ENCODE peak calls at places on chromosomes 11 and 22, in eight cellular contexts. K is upper lobe of left lung, J is stomach, M is H1, L is suprapubic skin, U is sigmoid colon, E is esophagus muscularis mucosa, R is HepG2. X is an unnamed sample.

GRCh38 chr11:128841461-128842072 is 25.5 kb downstream of the KCNJ1 start:
- DNase-seq in K (no peak), U (no peak), E (no peak), J (no peak), L (no peak), M (no peak), R (no peak), X (no peak)

GRCh38 chr22:50544078-50544745 is 1.5 kb upstream of the KLHDC7B start:
- DNase-seq in U (peak), L (peak), R (no peak), M (no peak), J (peak), E (no peak), K (peak), X (peak)

GRCh38 chr11:132448334-132448995 is 1078.0 kb downstream of the NTM start:
- DNase-seq in K (no peak), L (no peak), U (no peak), E (no peak), J (no peak), R (no peak), M (no peak), X (no peak)

GRCh38 chr22:27150530-27150909 is 493.1 kb downstream of the MIAT start:
- DNase-seq in M (no peak), K (no peak), L (no peak), E (no peak), R (no peak), U (no peak), J (no peak), X (no peak)

GRCh38 chr22:50236731-50237409 is 8.0 kb downstream of the TUBGCP6 start:
- DNase-seq in E (no peak), K (peak), M (no peak), U (no peak), L (no peak), J (no peak), R (no peak), X (no peak)

GRCh38 chr22:47602732-47603131 is 840.3 kb downstream of the TBC1D22A start:
- DNase-seq in R (no peak), L (peak), E (no peak), J (peak), K (no peak), M (no peak), U (peak), X (no peak)

GRCh38 chr11:14300661-14301304 is 58.2 kb downstream of the RRAS2 start:
- DNase-seq in U (peak), J (peak), R (peak), K (no peak), E (no peak), L (no peak), M (peak), X (peak)

GRCh38 chr11:67372993-67373915 is at the start of gene CLCF1:
- DNase-seq in E (no peak), K (peak), L (no peak), J (peak), M (no peak), U (peak), R (no peak), X (peak)

GRCh38 chr11:12860827-12861226 is 148.3 kb upstream of the RASSF10 start:
- DNase-seq in R (no peak), U (no peak), J (no peak), M (no peak), K (no peak), E (no peak), L (no peak), X (no peak)

GRCh38 chr11:102955624-102956023 is at the start of gene MMP13:
- DNase-seq in L (no peak), K (no peak), R (no peak), U (no peak), M (no peak), J (no peak), E (no peak), X (no peak)

GRCh38 chr11:117934526-117935307 is 5.5 kb upstream of the TMPRSS13 start:
- DNase-seq in J (peak), E (no peak), L (peak), K (peak), R (no peak), U (peak), M (no peak), X (no peak)

DNA sequence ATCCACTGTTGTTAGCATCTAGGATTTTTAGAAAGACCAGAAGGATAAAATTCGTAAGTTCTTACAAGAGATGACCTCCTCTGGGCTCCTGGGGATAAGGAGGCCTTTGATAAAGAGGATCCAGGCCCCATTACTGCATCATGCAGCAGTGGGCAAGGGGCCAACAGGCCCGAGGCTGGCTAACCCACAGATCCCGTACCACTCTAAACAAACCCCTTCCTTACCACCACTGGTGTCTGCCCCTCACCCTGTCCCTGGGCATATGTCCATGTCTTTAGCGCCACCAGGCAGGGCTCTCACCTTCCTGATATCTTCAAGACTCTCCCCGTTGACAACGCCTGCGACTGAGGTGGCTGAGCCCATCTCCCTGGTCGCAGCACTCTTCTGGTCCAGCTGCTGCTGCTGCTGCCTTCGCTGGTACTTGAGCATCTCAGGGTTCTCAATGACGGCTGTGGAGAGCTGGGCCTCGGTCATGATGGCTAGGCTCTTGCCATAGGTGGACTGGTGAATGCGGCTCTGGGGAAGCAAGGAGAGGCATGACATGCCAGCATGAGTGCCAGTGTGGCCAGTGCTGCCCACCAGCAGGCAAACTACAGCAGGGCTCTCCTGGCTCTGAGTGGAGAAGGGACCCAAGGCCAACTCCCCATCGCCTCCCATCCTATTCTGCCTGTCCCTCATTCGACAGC is 46.2 kb downstream of the HIRA start:
- DNase-seq in K (no peak), R (no peak), J (no peak), E (no peak), U (peak), M (no peak), L (no peak), X (no peak)
- TF ChIP-seq POLR2A in K (no peak), R (no peak), J (no peak), E (no peak), U (no peak), M (no peak), L (no peak), X (no peak)

GRCh38 chr11:18011633-18012313 is 1.1 kb downstream of the SERGEF start:
- DNase-seq in L (no peak), M (no peak), R (peak), J (no peak), E (no peak), K (peak), U (no peak), X (no peak)

GRCh38 chr11:18014876-18015275 is 2.0 kb upstream of the SERGEF start:
- DNase-seq in L (no peak), E (no peak), R (no peak), U (no peak), J (no peak), K (no peak), M (no peak), X (no peak)

GRCh38 chr11:18012314-18012905 is 437 bp downstream of the SERGEF start:
- DNase-seq in R (peak), E (no peak), M (no peak), K (no peak), J (peak), L (no peak), U (peak), X (peak)

GRCh38 chr11:18012906-18013781 is at the start of gene SERGEF:
- DNase-seq in E (peak), K (peak), U (peak), R (peak), M (peak), L (peak), J (peak), X (peak)

DNA sequence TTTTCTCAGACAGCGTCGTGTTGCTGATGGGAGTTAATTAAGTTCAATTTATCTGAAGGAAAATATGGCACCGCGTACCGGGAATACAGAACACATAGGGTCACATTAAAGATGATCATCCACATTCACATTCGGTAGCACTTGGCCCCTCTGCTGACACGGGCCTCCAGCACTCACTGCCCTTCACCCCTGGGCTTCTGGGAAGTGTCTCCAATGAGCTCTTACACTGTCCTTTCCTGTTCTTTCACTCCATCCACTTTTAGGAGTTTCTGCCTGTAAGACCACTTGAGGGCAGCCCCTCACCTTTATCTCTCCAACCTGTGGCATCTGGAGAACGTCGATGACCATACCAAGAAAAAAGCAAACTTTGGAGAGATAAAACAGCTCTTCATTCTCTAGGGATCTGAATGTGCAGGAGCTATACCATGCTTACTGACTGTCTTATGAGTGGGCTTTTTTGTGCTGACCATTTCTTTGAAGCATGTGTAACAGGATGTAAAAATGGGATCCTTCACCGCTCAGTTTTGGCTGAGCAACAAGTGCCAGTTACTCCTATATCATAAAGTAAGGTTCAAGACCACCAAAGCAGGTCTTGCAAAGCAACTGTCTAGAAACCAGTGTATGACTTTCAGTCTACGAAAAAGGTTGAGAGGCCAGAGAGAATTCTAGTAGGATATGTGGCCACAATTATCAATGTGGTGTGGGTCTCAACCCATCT is 1.1 kb upstream of the SERGEF start:
- DNase-seq in E (no peak), K (no peak), J (no peak), U (no peak), R (no peak), L (no peak), M (no peak), X (peak)
- TF ChIP-seq EP300 in E (no peak), K (no peak), J (no peak), U (no peak), R (no peak), L (no peak), M (no peak), X (no peak)

DNA sequence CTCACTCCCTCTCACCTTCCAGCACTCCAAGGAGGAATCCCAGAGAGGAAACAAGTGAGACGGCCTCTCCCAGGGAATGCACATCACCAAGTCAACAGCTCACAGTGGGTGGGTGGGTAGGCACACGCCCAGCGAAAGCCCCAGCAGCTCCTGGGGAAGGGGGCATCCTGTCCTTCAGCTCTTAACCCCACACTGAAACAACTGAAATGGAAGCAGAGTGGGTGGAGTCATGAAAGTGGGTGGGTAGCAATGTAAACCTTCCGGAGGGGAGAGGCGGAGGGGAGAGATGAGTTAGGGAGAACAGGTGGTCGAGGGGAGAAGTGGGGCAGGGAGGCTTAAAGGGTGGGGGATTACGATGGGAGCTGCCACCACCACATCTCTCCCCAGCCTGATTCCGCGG is 5.4 kb downstream of the MCHR1 start:
- DNase-seq in E (no peak), K (no peak), J (no peak), R (no peak), L (no peak), M (peak), U (no peak), X (no peak)
- TF ChIP-seq POLR2AphosphoS5 in E (no peak), K (no peak), J (no peak), R (no peak), L (no peak), M (peak), U (no peak), X (no peak)

DNA sequence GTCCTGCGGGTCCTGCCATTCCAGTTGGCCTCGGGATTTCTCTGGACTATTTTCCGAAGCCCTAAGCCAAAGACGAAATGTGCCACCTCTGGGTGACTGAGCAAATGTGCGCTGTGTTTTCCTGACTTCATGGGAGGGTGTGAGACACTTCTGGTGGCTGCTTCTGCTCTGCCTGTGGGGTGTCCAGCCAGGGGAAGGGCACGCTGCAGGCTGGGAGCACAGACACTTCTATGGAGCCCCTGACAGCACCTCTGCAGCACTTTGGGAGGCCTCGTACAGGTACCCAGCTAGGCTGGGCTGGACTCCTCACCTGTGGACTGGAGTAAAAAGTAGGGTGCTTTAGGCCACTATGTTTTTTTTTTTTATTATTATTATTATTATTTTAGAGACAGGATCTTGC is 17.7 kb downstream of the TANGO2 start:
- DNase-seq in J (no peak), U (no peak), M (no peak), E (no peak), K (no peak), L (no peak), R (no peak), X (no peak)
- TF ChIP-seq POLR2A in J (no peak), U (no peak), M (no peak), E (no peak), K (no peak), L (no peak), R (no peak), X (no peak)

DNA sequence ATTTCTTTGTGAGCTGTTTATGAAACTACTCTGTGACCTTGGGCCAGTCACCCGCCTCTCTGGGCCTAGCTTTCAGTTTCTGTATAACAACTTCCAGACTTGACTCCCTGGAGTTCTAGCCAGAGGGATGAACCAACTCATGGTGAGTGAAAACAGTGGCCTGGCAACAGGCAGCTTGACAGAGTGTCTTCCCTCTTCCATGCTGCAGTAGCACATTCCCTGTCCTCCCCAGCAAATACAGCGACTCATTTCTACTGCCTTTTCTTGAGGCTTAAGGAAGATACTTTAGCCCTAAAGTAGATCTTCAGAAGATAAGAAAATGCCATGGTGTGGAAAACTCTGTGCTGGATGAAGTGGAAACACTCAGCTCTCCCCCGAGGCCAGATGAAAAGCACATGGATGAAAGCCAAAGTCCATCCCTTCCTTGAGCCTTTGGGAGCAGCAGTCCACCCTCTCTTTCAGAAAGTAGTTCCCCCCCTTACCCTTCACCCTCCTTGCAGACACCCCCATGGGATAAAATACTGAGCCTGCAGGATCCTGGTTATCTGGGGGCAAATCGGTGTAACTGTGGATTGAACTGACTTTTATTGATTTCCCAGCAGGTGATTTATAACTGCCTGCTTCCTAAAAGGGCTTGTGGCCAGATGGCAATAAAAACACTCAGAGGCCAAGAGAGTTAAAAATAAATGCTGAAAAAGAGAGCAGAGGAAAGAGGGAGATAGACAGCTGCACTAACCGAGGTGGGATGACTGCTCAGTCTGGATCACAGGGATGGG is 24.1 kb downstream of the IRAG1 start:
- DNase-seq in R (no peak), J (no peak), L (no peak), E (no peak), U (peak), K (no peak), M (no peak), X (no peak)
- TF ChIP-seq EP300 in R (no peak), J (no peak), L (no peak), E (no peak), U (no peak), K (no peak), M (no peak), X (no peak)

GRCh38 chr11:104916442-104916841 is 18.2 kb upstream of the CASP12 start:
- DNase-seq in E (no peak), M (no peak), R (no peak), K (no peak), U (no peak), L (no peak), J (no peak), X (no peak)

GRCh38 chr11:104917259-104918112 is 19.2 kb upstream of the CASP12 start:
- DNase-seq in L (no peak), M (no peak), K (no peak), U (no peak), R (no peak), E (no peak), J (no peak), X (no peak)

GRCh38 chr11:104918113-104918824 is 20.0 kb upstream of the CASP12 start:
- DNase-seq in L (no peak), R (no peak), U (no peak), M (no peak), E (no peak), J (no peak), K (no peak), X (no peak)
- TF ChIP-seq POLR2AphosphoS5 in L (no peak), R (no peak), U (peak), M (no peak), E (no peak), J (no peak), K (no peak), X (peak)

GRCh38 chr22:24559471-24559870 is 3.7 kb downstream of the SNRPD3 start:
- DNase-seq in J (no peak), L (no peak), E (no peak), R (no peak), U (no peak), M (no peak), K (no peak), X (no peak)

GRCh38 chr22:24553597-24554315 is 1.2 kb downstream of the GUCD1 start:
- DNase-seq in J (peak), U (peak), E (no peak), L (no peak), M (no peak), R (peak), K (no peak), X (peak)

GRCh38 chr22:24554316-24555159 is at the start of gene GUCD1:
- DNase-seq in E (no peak), J (peak), K (no peak), L (no peak), R (no peak), U (no peak), M (no peak), X (peak)

GRCh38 chr22:24555160-24555495 is 190 bp upstream of the GUCD1 start:
- DNase-seq in L (peak), J (peak), R (peak), E (peak), M (peak), K (peak), U (peak), X (peak)

GRCh38 chr22:24555496-24556253 is at the start of gene SNRPD3:
- DNase-seq in U (peak), K (peak), J (peak), L (peak), M (peak), R (peak), E (peak), X (peak)
- TF ChIP-seq POLR2A in U (peak), K (peak), J (no peak), L (peak), M (peak), R (peak), E (peak), X (peak)

DNA sequence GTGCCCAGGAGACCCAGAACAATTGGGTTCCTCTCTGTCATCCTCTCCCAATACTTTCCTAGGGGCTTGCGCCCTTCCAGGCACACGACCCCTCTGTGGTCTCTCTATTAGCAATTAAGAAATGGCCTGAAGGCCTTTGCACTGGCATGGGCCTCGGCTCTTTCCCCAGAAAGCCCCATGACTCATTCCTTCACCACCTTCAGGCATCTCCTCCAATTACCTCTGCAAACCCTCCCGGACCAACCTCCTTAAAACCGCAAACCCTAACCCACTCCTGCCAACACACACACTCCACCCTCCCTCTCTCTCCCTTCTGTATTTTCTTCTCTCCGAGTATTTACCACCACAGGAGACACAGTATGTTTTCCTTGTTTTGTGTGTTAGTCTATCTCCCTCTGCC is 36.7 kb downstream of the LARGE1 start:
- DNase-seq in M (no peak), U (no peak), E (no peak), J (no peak), R (no peak), L (no peak), K (no peak), X (no peak)
- TF ChIP-seq EP300 in M (no peak), U (no peak), E (no peak), J (no peak), R (no peak), L (no peak), K (no peak), X (no peak)

DNA sequence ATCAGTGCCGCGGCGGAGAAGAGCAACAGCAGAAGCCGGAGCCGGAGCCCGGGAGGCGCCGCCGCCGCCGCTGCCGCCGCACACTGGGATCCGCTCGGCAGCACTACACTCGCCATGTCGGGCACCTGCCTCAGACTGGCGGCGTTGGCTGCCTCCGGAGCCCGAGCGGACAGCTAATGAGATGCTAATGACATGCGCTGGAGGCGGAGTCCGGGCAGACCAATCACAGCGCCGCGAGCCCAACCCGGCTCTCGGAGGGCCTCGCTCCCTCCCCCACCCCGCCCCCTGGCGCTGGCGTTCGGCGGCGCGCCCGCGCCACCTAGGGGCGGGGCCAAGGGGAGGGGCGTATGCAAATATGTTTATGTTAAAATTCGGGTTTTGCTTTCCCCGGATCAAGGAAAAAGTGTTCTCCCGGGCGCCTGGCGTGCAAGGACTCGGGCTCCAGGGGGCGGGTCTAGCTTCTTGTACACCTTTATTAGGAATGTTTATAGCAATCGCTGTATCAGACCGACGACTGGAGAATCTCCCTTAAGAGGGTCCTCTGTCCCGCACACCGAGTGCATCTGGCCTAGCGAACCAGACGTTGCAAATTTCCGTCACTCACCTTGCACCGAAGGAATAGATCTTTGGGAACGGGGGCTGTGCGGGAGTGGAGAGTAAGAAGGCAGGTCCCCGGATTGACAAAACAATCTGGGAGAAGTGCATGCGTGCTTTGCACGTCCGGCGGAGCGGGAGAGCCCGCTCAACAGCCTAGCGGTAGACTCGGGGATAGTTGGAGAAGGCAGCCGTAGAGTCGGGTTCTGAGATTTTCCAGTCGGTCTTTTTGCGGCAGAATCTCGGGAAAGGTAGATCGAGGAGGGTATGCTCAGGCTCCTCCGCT is at the start of gene CADM1:
- DNase-seq in E (no peak), M (peak), J (peak), L (peak), K (peak), R (peak), U (peak), X (peak)
- TF ChIP-seq POLR2AphosphoS5 in E (peak), M (peak), J (peak), L (no peak), K (peak), R (peak), U (peak), X (peak)

X was measured in transverse colon.